ENCODE peak calls at places on chromosomes 2 and 18, in seven cellular contexts. D is H1, X is K562, T is SK-N-SH, I is HepG2, Q is GM12892, R is GM12878. V is an unnamed sample.

GRCh38 chr2:28904802-28905499 is 10.5 kb downstream of the WDR43 start:
- DNase-seq in T (no peak), Q (no peak), D (no peak), X (no peak), I (no peak), R (no peak), V (no peak)

GRCh38 chr2:64485302-64485701 is 31.3 kb downstream of the LGALSL start:
- DNase-seq in Q (no peak), T (no peak), D (no peak), I (no peak), R (no peak), X (no peak), V (no peak)

GRCh38 chr2:10919776-10920606 is 8.3 kb downstream of the KCNF1 start:
- DNase-seq in T (no peak), Q (no peak), D (no peak), R (no peak), I (no peak), X (no peak), V (no peak)

GRCh38 chr2:202164409-202164808 is 74.0 kb downstream of the SUMO1 start:
- DNase-seq in I (no peak), X (no peak), D (no peak), T (no peak), Q (no peak), R (no peak), V (no peak)

GRCh38 chr2:8018956-8019355 is 662.9 kb upstream of the ID2 start:
- DNase-seq in Q (no peak), I (no peak), D (no peak), R (no peak), X (no peak), T (no peak), V (no peak)

GRCh38 chr2:241584446-241584845 is 25.9 kb downstream of the BOK start:
- DNase-seq in D (no peak), I (no peak), Q (no peak), R (no peak), X (peak), T (no peak), V (no peak)

GRCh38 chr2:230849633-230850357 is 14.9 kb upstream of the ITM2C start:
- DNase-seq in I (peak), T (no peak), R (no peak), D (peak), Q (peak), X (peak), V (no peak)

GRCh38 chr2:226893206-226893605 is 57.4 kb downstream of the RHBDD1 start:
- DNase-seq in R (no peak), D (no peak), X (no peak), T (no peak), Q (no peak), I (no peak), V (no peak)

GRCh38 chr2:217166241-217166640 is 306.4 kb upstream of the TNP1 start:
- DNase-seq in D (no peak), X (peak), R (peak), T (peak), I (peak), Q (no peak), V (no peak)

GRCh38 chr2:60581461-60582282 is 28.2 kb upstream of the BCL11A start:
- DNase-seq in X (peak), I (peak), R (no peak), D (peak), Q (peak), T (peak), V (peak)

GRCh38 chr18:59359576-59359952 is 499 bp upstream of the LMAN1 start:
- DNase-seq in D (no peak), I (no peak), R (no peak), X (no peak), Q (no peak), T (no peak), V (no peak)

GRCh38 chr18:59358611-59359575 is at the start of gene LMAN1:
- DNase-seq in X (peak), T (peak), I (peak), R (peak), Q (peak), D (peak), V (peak)

GRCh38 chr18:59353079-59353680 is 5.9 kb downstream of the LMAN1 start:
- DNase-seq in I (no peak), R (no peak), X (peak), Q (no peak), T (peak), D (no peak), V (no peak)

GRCh38 chr18:59354731-59355130 is 4.3 kb downstream of the LMAN1 start:
- DNase-seq in X (no peak), D (no peak), I (no peak), Q (no peak), R (no peak), T (no peak), V (no peak)

DNA sequence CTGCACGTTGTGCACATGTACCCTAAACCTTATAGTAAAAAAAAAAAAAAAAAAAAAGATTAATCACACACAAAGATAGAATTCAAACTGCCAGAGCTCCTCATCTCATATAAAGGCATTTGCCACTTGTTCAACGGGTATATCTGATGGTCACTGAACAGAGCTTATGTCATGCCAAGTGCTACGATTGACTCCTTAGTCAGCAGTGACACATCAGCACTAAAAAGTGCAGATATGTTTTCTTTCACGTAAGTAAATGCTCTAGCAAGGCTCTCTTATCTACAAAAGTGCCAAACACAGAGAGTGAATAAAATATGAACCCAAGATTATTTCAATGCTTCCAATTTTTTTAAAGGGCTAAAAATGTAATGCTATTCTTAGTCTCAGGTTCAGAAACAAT is 1.1 kb downstream of the LMAN1 start:
- DNase-seq in X (no peak), Q (no peak), I (peak), D (no peak), T (peak), R (no peak), V (no peak)
- TF ChIP-seq TAF1 in X (no peak), Q (no peak), I (no peak), D (no peak), T (no peak), R (no peak), V (no peak)

DNA sequence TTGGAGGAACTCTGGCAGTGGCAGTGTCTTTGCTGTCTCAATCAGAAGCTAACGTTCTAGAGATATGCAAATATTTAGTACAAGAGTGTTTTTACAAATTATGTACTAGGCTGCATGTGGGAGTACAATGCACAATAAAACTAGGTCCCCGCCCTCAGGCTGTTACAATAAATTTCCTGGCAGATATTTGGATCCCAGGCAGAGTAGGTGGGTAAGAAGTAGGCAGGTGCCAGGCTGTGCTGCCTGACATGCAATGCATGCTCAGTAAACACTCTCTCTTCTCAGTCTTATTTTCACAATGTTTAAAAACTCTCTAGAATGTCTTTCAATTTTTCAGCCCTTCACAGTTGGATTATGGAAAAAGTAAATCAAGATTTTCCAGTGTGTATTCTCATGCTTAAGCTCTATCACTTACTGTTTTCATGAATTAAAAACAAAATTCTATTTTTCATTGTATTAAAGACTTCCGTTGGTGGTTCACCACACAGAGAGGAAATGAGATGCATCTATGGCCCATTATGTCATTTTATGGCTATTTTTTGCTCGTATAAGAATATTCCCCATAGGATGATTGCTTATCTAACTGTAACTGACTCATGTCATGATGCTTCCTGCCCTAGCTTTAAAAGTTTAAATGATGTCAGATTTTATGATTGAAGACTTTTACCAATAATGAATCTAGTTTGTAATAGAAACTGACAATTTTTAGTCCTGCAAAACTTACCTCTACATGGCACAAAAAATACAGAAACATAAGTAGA is 346.0 kb downstream of the RND3 start:
- DNase-seq in D (no peak), I (no peak), X (no peak), T (no peak), R (no peak), Q (no peak), V (no peak)
- TF ChIP-seq TAF1 in D (no peak), I (no peak), X (no peak), T (no peak), R (no peak), Q (no peak), V (no peak)

GRCh38 chr18:76922107-76922506 is 99.8 kb downstream of the ZNF236 start:
- DNase-seq in R (peak), I (peak), T (peak), Q (peak), X (peak), D (no peak), V (peak)
- TF ChIP-seq TAF1 in R (no peak), I (no peak), T (no peak), Q (no peak), X (no peak), D (no peak), V (no peak)

DNA sequence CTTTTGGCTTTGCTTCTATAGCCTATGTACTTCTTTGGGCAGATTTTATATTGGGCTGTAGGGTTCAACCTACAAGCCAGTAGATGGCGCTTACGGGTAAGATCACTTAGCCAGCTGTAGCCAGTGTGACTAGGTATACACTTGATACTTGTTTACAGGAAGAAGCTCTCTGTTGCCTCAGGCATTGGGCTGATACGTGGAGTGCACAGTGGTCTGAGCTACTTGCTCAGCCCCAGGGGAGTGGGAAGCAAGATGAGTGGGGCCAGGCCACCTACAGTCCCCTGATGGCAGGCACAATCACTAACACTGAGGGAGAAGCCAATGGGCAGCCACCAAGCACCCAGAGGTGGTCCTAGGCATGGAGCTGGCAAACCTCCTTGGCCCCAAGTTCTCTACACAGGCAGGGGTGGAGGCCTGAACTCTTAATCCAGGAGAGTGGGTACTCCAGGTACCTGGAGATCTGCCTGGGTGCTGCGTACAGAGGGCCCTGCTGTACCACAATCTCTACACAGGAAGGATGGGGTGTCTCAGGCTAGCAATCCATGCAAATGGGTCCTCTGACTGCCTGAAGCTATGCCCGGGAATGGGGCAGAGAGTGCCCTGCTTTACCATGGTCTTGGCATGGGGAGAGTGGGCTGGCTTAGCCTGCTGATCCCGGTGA is 122.2 kb downstream of the NCOA1 start:
- DNase-seq in D (peak), T (no peak), R (peak), I (peak), X (no peak), Q (peak), V (peak)
- TF ChIP-seq TAF1 in D (peak), T (no peak), R (no peak), I (no peak), X (no peak), Q (no peak), V (no peak)

DNA sequence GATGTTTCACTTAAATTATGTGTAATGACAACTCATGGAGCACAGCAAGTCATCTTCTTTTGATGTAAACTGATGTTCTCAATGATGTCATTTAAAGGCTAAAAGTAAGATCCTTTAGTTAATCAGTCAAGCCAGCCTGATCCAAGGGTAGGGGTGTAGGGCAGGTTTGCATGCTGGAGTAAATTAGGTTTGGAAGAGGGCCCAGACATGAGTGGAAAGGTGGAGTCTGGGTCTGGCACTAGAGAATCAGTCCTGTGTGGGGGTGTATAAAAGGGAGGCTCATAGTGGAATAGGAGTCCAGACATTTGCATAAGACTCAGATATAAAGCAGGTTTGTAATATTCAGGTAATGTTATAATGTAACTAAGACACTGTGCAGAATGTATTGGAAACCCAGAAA is 88.8 kb upstream of the NYAP2 start:
- DNase-seq in X (no peak), T (no peak), R (no peak), I (no peak), Q (no peak), D (no peak), V (no peak)
- TF ChIP-seq TAF1 in X (no peak), T (no peak), R (no peak), I (no peak), Q (no peak), D (no peak), V (no peak)

DNA sequence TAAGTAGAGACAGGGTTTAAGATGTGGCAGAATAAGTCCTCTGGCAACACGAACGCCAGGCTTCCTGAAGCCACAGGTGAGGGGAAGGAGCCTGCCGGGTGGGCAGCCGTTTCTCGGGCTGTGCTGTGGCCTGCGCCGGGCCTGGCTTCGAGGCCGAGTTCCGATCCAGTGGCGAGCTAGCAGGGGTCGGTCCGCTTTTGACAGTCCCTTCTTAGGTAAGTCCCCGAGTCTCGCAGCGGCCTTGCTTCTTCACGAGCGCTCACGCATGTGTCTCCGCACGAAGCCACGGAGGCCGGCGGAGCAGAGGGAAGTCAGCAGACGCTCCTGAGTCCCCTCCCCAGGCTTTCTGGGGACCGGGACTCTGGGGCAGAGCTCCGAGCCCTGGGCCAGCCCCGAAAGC is 26.0 kb downstream of the SALL3 start:
- DNase-seq in I (no peak), R (no peak), T (no peak), Q (no peak), D (no peak), X (no peak), V (no peak)
- TF ChIP-seq TAF1 in I (no peak), R (no peak), T (no peak), Q (no peak), D (no peak), X (no peak), V (no peak)